ENCODE peak calls at places on chromosome 22, in seven cellular contexts. One of them, this sample, is unnamed.

GRCh38 chr22:49196046-49196511 is 631.6 kb downstream of the BRD1 start:
- DNase-seq in hypothalamus: no peak
- DNase-seq in cardiac fibroblast: no peak
- DNase-seq in GM19239: no peak
- DNase-seq in left colon: no peak
- DNase-seq in lower leg skin: no peak
- DNase-seq in H7: no peak
- DNase-seq in this sample: no peak

GRCh38 chr22:31676700-31677099 is 14.7 kb upstream of the PISD start:
- DNase-seq in hypothalamus: peak; percentile 71
- DNase-seq in cardiac fibroblast: peak; percentile 94
- DNase-seq in GM19239: peak; percentile 89
- DNase-seq in left colon: peak; percentile 98
- DNase-seq in lower leg skin: peak; percentile 94
- DNase-seq in H7: peak; percentile 96
- DNase-seq in this sample: peak; percentile 92

GRCh38 chr22:42203609-42204008 is 66.8 kb downstream of the TCF20 start:
- DNase-seq in hypothalamus: no peak
- DNase-seq in cardiac fibroblast: no peak
- DNase-seq in GM19239: no peak
- DNase-seq in left colon: no peak
- DNase-seq in lower leg skin: no peak
- DNase-seq in H7: peak; percentile 55
- DNase-seq in this sample: no peak

GRCh38 chr22:41563051-41563711 is 2.4 kb downstream of the CSDC2 start:
- DNase-seq in hypothalamus: no peak
- DNase-seq in cardiac fibroblast: peak; percentile 74
- DNase-seq in GM19239: no peak
- DNase-seq in left colon: no peak
- DNase-seq in lower leg skin: no peak
- DNase-seq in H7: peak; percentile 64
- DNase-seq in this sample: no peak

GRCh38 chr22:37588540-37589215 is 8.8 kb upstream of the LGALS2 start:
- DNase-seq in hypothalamus: no peak
- DNase-seq in cardiac fibroblast: no peak
- DNase-seq in GM19239: no peak
- DNase-seq in left colon: peak; percentile 81
- DNase-seq in lower leg skin: no peak
- DNase-seq in H7: no peak
- DNase-seq in this sample: no peak

GRCh38 chr22:19959043-19959586 is 17.5 kb upstream of the TXNRD2 start:
- DNase-seq in hypothalamus: no peak
- DNase-seq in cardiac fibroblast: peak; percentile 33
- DNase-seq in GM19239: no peak
- DNase-seq in left colon: peak; percentile 81
- DNase-seq in lower leg skin: no peak
- DNase-seq in H7: peak; percentile 100
- DNase-seq in this sample: no peak

GRCh38 chr22:34111210-34111824 is 191.0 kb upstream of the LARGE1 start:
- DNase-seq in hypothalamus: no peak
- DNase-seq in cardiac fibroblast: peak; percentile 40
- DNase-seq in GM19239: peak; percentile 42
- DNase-seq in left colon: no peak
- DNase-seq in lower leg skin: no peak
- DNase-seq in H7: peak; percentile 57
- DNase-seq in this sample: no peak

GRCh38 chr22:39123811-39124668 is 27.0 kb downstream of the APOBEC3H start:
- DNase-seq in hypothalamus: no peak
- DNase-seq in cardiac fibroblast: no peak
- DNase-seq in GM19239: no peak
- DNase-seq in left colon: no peak
- DNase-seq in lower leg skin: no peak
- DNase-seq in H7: peak; percentile 90
- DNase-seq in this sample: no peak

GRCh38 chr22:38136607-38137006 is 26.1 kb upstream of the BAIAP2L2 start:
- DNase-seq in hypothalamus: no peak
- DNase-seq in cardiac fibroblast: peak; percentile 24
- DNase-seq in GM19239: no peak
- DNase-seq in left colon: no peak
- DNase-seq in lower leg skin: no peak
- DNase-seq in H7: no peak
- DNase-seq in this sample: no peak

GRCh38 chr22:40533712-40534378 is 102.7 kb downstream of the MRTFA start:
- DNase-seq in hypothalamus: no peak
- DNase-seq in cardiac fibroblast: peak; percentile 81
- DNase-seq in GM19239: peak; percentile 72
- DNase-seq in left colon: no peak
- DNase-seq in lower leg skin: no peak
- DNase-seq in H7: peak; percentile 38
- DNase-seq in this sample: no peak

This sample was measured in occipital lobe.